ENCODE peak calls at places on chromosomes 1 and 21, in five cellular contexts. B is astrocyte of the hippocampus, M is heart left ventricle, I is activated T-helper 1 cell treated with Interleukin-2 at 50 U/mL for 16 hours, C is RPMI8226. F is an unnamed sample.

GRCh38 chr1:54135436-54136120 is 17.2 kb downstream of the CDCP2 start:
- DNase-seq in M (no peak), B (peak; percentile 33), I (no peak), C (no peak), F (no peak)

GRCh38 chr1:34865573-34865972 is 6.0 kb upstream of the SMIM12 start:
- DNase-seq in C (no peak), M (no peak), B (no peak), I (no peak), F (no peak)

GRCh38 chr1:166391677-166392076 is 224.9 kb upstream of the FAM78B start:
- DNase-seq in M (no peak), C (no peak), B (peak; percentile 61), I (no peak), F (no peak)

GRCh38 chr1:59360170-59360569 is 63.3 kb downstream of the FGGY start:
- DNase-seq in I (no peak), M (no peak), B (peak; percentile 90), C (no peak), F (peak; percentile 31)

GRCh38 chr1:170623171-170623570 is 40.8 kb upstream of the PRRX1 start:
- DNase-seq in C (no peak), I (no peak), M (no peak), B (peak; percentile 61), F (no peak)

GRCh38 chr1:43885311-43885801 is 48.2 kb upstream of the ARTN start:
- DNase-seq in B (no peak), M (no peak), I (no peak), C (no peak), F (no peak)

GRCh38 chr1:185734929-185735666 is 907 bp downstream of the HMCN1 start:
- DNase-seq in C (no peak), I (no peak), M (no peak), B (no peak), F (no peak)

GRCh38 chr1:160588468-160588867 is 9.2 kb upstream of the CD84 start:
- DNase-seq in B (no peak), M (no peak), C (no peak), I (no peak), F (no peak)

GRCh38 chr1:8217011-8217711 is 100.8 kb upstream of the SLC45A1 start:
- DNase-seq in C (peak; percentile 61), I (no peak), B (peak; percentile 63), M (peak; percentile 78), F (peak; percentile 62)

GRCh38 chr1:59422921-59423575 is 126.2 kb downstream of the FGGY start:
- DNase-seq in C (no peak), B (peak; percentile 71), M (no peak), I (no peak), F (peak; percentile 85)

GRCh38 chr1:159880435-159880834 is 18.0 kb upstream of the VSIG8 start:
- DNase-seq in B (no peak), C (peak; percentile 81), I (no peak), M (no peak), F (no peak)

GRCh38 chr1:94660994-94661393 is 119.4 kb upstream of the F3 start:
- DNase-seq in M (no peak), I (no peak), B (peak; percentile 83), C (no peak), F (no peak)

GRCh38 chr1:32939655-32940371 is 24.8 kb downstream of the RNF19B start:
- DNase-seq in C (peak; percentile 73), B (peak; percentile 39), M (no peak), I (no peak), F (peak; percentile 75)

GRCh38 chr1:8746554-8746953 is 70.9 kb downstream of the RERE start:
- DNase-seq in C (no peak), M (no peak), B (no peak), I (no peak), F (no peak)

GRCh38 chr1:224264321-224264720 is 65.7 kb downstream of the NVL start:
- DNase-seq in B (no peak), C (no peak), I (no peak), M (no peak), F (no peak)

GRCh38 chr1:66350001-66350547 is 183.9 kb upstream of the SGIP1 start:
- DNase-seq in C (peak; percentile 10), B (peak; percentile 42), I (no peak), M (peak; percentile 66), F (peak; percentile 40)

GRCh38 chr1:228884615-228885566 is 149.6 kb downstream of the RHOU start:
- DNase-seq in M (no peak), C (no peak), B (no peak), I (no peak), F (no peak)

GRCh38 chr1:115650961-115651360 is 9.2 kb downstream of the VANGL1 start:
- DNase-seq in C (no peak), M (no peak), B (no peak), I (no peak), F (no peak)

GRCh38 chr1:27569088-27569459 is 34.9 kb downstream of the AHDC1 start:
- DNase-seq in B (no peak), I (no peak), M (no peak), C (no peak), F (no peak)

GRCh38 chr21:36166705-36167104 is 10.1 kb downstream of the DOP1B start:
- DNase-seq in B (no peak), C (no peak), M (no peak), I (no peak), F (no peak)

GRCh38 chr21:29800051-29800450 is 139.7 kb downstream of the GRIK1 start:
- DNase-seq in M (no peak), B (no peak), C (no peak), I (no peak), F (no peak)

GRCh38 chr1:3578906-3579305 is 32.4 kb downstream of the MEGF6 start:
- DNase-seq in M (no peak), I (no peak), C (no peak), B (no peak), F (no peak)

GRCh38 chr1:184698001-184698400 is 56.7 kb downstream of the EDEM3 start:
- DNase-seq in B (no peak), I (no peak), C (no peak), M (no peak), F (no peak)

GRCh38 chr21:46100020-46100419 is 2.1 kb downstream of the COL6A2 start:
- DNase-seq in C (no peak), M (peak; percentile 13), B (no peak), I (no peak), F (peak; percentile 25)